ENCODE peak calls at places on chromosomes 11 and 22, in six cellular contexts. U is kidney; W is CD4-positive, alpha-beta memory T cell; A is thoracic aorta; O is cardiac muscle cell; S is K562. P is an unnamed sample.

GRCh38 chr22:21754523-21755128 is 19.0 kb upstream of the YPEL1 start:
- DNase-seq in U (no peak), W (no peak), A (no peak), O (peak; percentile 58), S (peak; percentile 100), P (no peak)

GRCh38 chr11:31959711-31960110 is 131.2 kb upstream of the RCN1 start:
- DNase-seq in U (no peak), W (no peak), A (no peak), O (no peak), S (no peak), P (no peak)

GRCh38 chr11:64569300-64569970 is 21.6 kb upstream of the SLC22A12 start:
- DNase-seq in U (peak; percentile 5), W (no peak), A (no peak), O (no peak), S (no peak), P (no peak)

GRCh38 chr22:27930246-27931060 is 11.4 kb upstream of the PITPNB start:
- DNase-seq in U (no peak), W (no peak), A (no peak), O (peak; percentile 12), S (no peak), P (no peak)

GRCh38 chr11:92820860-92821259 is 148.6 kb upstream of the MTNR1B start:
- DNase-seq in U (no peak), W (no peak), A (no peak), O (no peak), S (no peak), P (no peak)

GRCh38 chr22:19271856-19272535 is 19.5 kb downstream of the CLTCL1 start:
- DNase-seq in U (no peak), W (no peak), A (no peak), O (no peak), S (no peak), P (no peak)

GRCh38 chr22:19120829-19121630 is 1.2 kb downstream of the DGCR2 start:
- DNase-seq in U (no peak), W (no peak), A (no peak), O (no peak), S (peak; percentile 82), P (no peak)

GRCh38 chr22:49433044-49433443 is 394.6 kb downstream of the BRD1 start:
- DNase-seq in U (peak; percentile 23), W (no peak), A (no peak), O (no peak), S (no peak), P (no peak)

GRCh38 chr11:37108436-37109204 is 510.6 kb upstream of the RAG2 start:
- DNase-seq in U (no peak), W (no peak), A (no peak), O (peak; percentile 71), S (no peak), P (no peak)

GRCh38 chr22:38935023-38935422 is 22.4 kb upstream of the APOBEC3A start:
- DNase-seq in U (peak; percentile 97), W (no peak), A (no peak), O (no peak), S (no peak), P (no peak)

GRCh38 chr11:132715041-132715440 is 817.3 kb downstream of the OPCML start:
- DNase-seq in U (no peak), W (no peak), A (no peak), O (peak; percentile 7), S (no peak), P (no peak)

GRCh38 chr11:13701506-13701905 is 33.0 kb downstream of the FAR1 start:
- DNase-seq in U (no peak), W (no peak), A (no peak), O (no peak), S (no peak), P (no peak)

GRCh38 chr11:13699041-13699440 is 30.6 kb downstream of the FAR1 start:
- DNase-seq in U (no peak), W (no peak), A (no peak), O (no peak), S (no peak), P (no peak)

GRCh38 chr11:13697710-13698109 is 29.2 kb downstream of the FAR1 start:
- DNase-seq in U (no peak), W (no peak), A (no peak), O (no peak), S (no peak), P (no peak)

GRCh38 chr11:13698147-13698546 is 29.7 kb downstream of the FAR1 start:
- DNase-seq in U (no peak), W (no peak), A (no peak), O (no peak), S (no peak), P (no peak)

DNA sequence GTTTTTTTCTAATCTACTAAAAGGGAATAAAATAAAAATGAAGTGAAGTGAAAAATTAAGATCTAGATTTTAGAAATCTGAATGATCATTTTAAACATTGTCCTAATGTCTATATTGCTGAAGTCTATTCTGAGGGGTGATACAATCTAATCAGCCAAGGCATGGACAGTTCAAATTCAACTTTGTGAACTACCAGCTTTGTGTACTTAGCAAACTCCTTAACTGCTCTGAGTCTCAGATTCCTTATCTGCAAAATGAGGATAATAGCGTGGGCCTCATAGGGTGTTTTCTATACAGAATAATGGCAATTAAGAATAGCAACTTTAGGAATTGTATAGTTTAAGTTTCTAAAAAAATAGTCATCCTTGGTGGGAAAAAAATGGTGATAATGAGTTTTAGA is 31.4 kb downstream of the FAR1 start:
- DNase-seq in U (no peak), W (no peak), A (no peak), O (no peak), S (no peak), P (no peak)
- H3K36me3 ChIP-seq in U (no peaks in the 10 kb centered on the region), W (no peaks in the 10 kb centered on the region), A (peaks cover 10% of the 10 kb centered on the region), O (peaks cover 3% of the 10 kb centered on the region), S (peaks cover 55% of the 10 kb centered on the region), P (no peaks in the 10 kb centered on the region)

GRCh38 chr22:46844606-46845210 is 82.3 kb downstream of the TBC1D22A start:
- DNase-seq in U (no peak), W (no peak), A (no peak), O (peak; percentile 9), S (no peak), P (no peak)

GRCh38 chr22:46846832-46847355 is 84.4 kb downstream of the TBC1D22A start:
- DNase-seq in U (no peak), W (no peak), A (no peak), O (no peak), S (no peak), P (no peak)

GRCh38 chr22:46843691-46844297 is 81.3 kb downstream of the TBC1D22A start:
- DNase-seq in U (no peak), W (no peak), A (no peak), O (no peak), S (no peak), P (no peak)

GRCh38 chr22:46846154-46846831 is 83.8 kb downstream of the TBC1D22A start:
- DNase-seq in U (no peak), W (no peak), A (no peak), O (no peak), S (no peak), P (no peak)

GRCh38 chr22:46845281-46846153 is 83.1 kb downstream of the TBC1D22A start:
- DNase-seq in U (no peak), W (no peak), A (no peak), O (peak; percentile 78), S (no peak), P (no peak)
- H3K4me3 ChIP-seq in U (no peak overlapping the region), W (no peak overlapping the region), A (peak overlapping the region; percentile 32), O (no peak overlapping the region), S (no peak overlapping the region), P (peak overlapping the region; percentile 11)

DNA sequence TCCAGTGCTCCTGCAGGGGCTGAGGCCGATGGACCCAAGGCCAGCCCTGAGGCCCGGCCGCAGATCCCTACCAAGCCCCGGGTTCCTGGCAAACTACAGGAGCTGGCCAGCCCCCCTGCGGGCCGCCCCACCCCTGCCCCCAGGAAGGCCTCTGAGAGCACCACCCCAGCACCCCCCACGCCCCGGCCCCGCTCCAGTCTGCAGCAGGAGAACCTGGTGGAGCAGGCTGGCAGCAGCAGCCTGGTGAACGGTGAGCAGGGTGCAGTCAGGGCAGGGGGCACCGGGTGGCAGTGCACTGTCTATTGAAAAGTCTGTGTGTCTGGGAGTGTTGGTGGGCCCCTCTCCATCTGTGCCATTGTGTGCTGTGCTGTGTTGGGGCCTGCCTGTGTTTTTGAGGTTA is 16.1 kb downstream of the MICALL1 start:
- DNase-seq in U (peak; percentile 69), W (no peak), A (no peak), O (no peak), S (no peak), P (no peak)
- H3K36me3 ChIP-seq in U (peaks cover 12% of the 10 kb centered on the region), W (peaks cover 9% of the 10 kb centered on the region), A (peaks cover 67% of the 10 kb centered on the region), O (peaks cover 15% of the 10 kb centered on the region), S (peaks cover 27% of the 10 kb centered on the region), P (peaks cover 14% of the 10 kb centered on the region)

GRCh38 chr11:35262735-35263134 is 123.8 kb downstream of the CD44 start:
- DNase-seq in U (no peak), W (no peak), A (no peak), O (no peak), S (no peak), P (no peak)
- H3K4me3 ChIP-seq in U (no peak overlapping the region), W (no peak overlapping the region), A (no peak overlapping the region), O (no peak overlapping the region), S (no peak overlapping the region), P (no peak overlapping the region)

DNA sequence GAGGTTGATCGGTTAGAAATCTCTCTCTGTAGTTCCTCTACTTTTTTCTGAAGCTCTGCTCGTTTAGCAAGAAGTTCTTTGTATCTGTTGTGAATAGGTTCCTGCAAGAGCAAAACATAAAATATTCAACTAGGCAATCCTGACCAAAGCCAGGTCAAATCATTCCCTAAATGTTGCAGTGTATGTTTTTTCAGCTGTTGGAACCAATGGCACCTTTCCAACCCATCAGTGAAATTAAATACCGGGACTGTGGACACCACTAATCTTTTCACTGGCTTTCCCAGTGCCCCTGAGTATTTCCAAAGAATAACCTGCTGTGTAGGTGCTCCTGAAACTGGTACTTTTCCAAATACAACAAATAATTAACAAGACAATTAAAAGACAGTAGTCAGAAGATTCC is 45.1 kb downstream of the CEP57 start:
- DNase-seq in U (no peak), W (no peak), A (no peak), O (no peak), S (no peak), P (no peak)
- H3K36me3 ChIP-seq in U (peaks cover 23% of the 10 kb centered on the region), W (peaks cover 9% of the 10 kb centered on the region), A (peaks cover 17% of the 10 kb centered on the region), O (peaks cover 59% of the 10 kb centered on the region), S (peaks cover 82% of the 10 kb centered on the region), P (peaks cover 5% of the 10 kb centered on the region)